ENCODE peak calls at places on chromosome 16, in five cellular contexts. One of them, this sample, is unnamed.

GRCh38 chr16:70714526-70715112 is 28.8 kb upstream of the MTSS2 start:
- DNase-seq in LNCaP clone FGC: no peak
- DNase-seq in AG04450: no peak
- DNase-seq in mucosa of descending colon: no peak
- DNase-seq in ovary: no peak
- DNase-seq in this sample: no peak

GRCh38 chr16:49514391-49514980 is 140.9 kb downstream of the C16orf78 start:
- DNase-seq in ovary: no peak
- DNase-seq in LNCaP clone FGC: no peak
- DNase-seq in mucosa of descending colon: no peak
- DNase-seq in AG04450: no peak
- DNase-seq in this sample: no peak

GRCh38 chr16:78761427-78761826 is 662.0 kb downstream of the WWOX start:
- DNase-seq in LNCaP clone FGC: no peak
- DNase-seq in mucosa of descending colon: no peak
- DNase-seq in AG04450: no peak
- DNase-seq in ovary: no peak
- DNase-seq in this sample: no peak

GRCh38 chr16:79991918-79992317 is 391.4 kb upstream of the MAF start:
- DNase-seq in ovary: no peak
- DNase-seq in AG04450: no peak
- DNase-seq in mucosa of descending colon: no peak
- DNase-seq in LNCaP clone FGC: no peak
- DNase-seq in this sample: no peak

GRCh38 chr16:63614421-63614820 is 1507.4 kb downstream of the CDH11 start:
- DNase-seq in ovary: no peak
- DNase-seq in LNCaP clone FGC: no peak
- DNase-seq in mucosa of descending colon: no peak
- DNase-seq in AG04450: no peak
- DNase-seq in this sample: no peak

GRCh38 chr16:3046506-3047386 is at the start of gene MMP25:
- DNase-seq in mucosa of descending colon: no peak
- DNase-seq in AG04450: no peak
- DNase-seq in ovary: no peak
- DNase-seq in LNCaP clone FGC: no peak
- DNase-seq in this sample: no peak

GRCh38 chr16:4663756-4664465 is 29.5 kb upstream of the NUDT16L1 start:
- DNase-seq in ovary: no peak
- DNase-seq in AG04450: no peak
- DNase-seq in mucosa of descending colon: peak; percentile 61
- DNase-seq in LNCaP clone FGC: no peak
- DNase-seq in this sample: no peak

GRCh38 chr16:76612497-76612896 is 335.3 kb downstream of the CNTNAP4 start:
- DNase-seq in mucosa of descending colon: no peak
- DNase-seq in ovary: no peak
- DNase-seq in AG04450: no peak
- DNase-seq in LNCaP clone FGC: no peak
- DNase-seq in this sample: no peak

GRCh38 chr16:53626816-53627215 is 76.8 kb downstream of the RPGRIP1L start:
- DNase-seq in LNCaP clone FGC: no peak
- DNase-seq in ovary: no peak
- DNase-seq in mucosa of descending colon: no peak
- DNase-seq in AG04450: no peak
- DNase-seq in this sample: no peak

GRCh38 chr16:69327585-69328310 is 2.6 kb downstream of the PDF start:
- DNase-seq in mucosa of descending colon: no peak
- DNase-seq in ovary: no peak
- DNase-seq in LNCaP clone FGC: no peak
- DNase-seq in AG04450: no peak
- DNase-seq in this sample: no peak

GRCh38 chr16:80718480-80719220 is 85.7 kb downstream of the CDYL2 start:
- DNase-seq in mucosa of descending colon: peak; percentile 9
- DNase-seq in ovary: no peak
- DNase-seq in LNCaP clone FGC: peak; percentile 99
- DNase-seq in AG04450: no peak
- DNase-seq in this sample: no peak

GRCh38 chr16:2895813-2896212 is 12.8 kb downstream of the FLYWCH2 start:
- DNase-seq in LNCaP clone FGC: no peak
- DNase-seq in AG04450: no peak
- DNase-seq in mucosa of descending colon: no peak
- DNase-seq in ovary: no peak
- DNase-seq in this sample: no peak

GRCh38 chr16:46853713-46854443 is 22.9 kb upstream of the C16orf87 start:
- DNase-seq in AG04450: peak; percentile 36
- DNase-seq in mucosa of descending colon: peak; percentile 88
- DNase-seq in ovary: peak; percentile 75
- DNase-seq in LNCaP clone FGC: peak; percentile 65
- DNase-seq in this sample: no peak

GRCh38 chr16:55515110-55515509 is 6.2 kb downstream of the LPCAT2 start:
- DNase-seq in mucosa of descending colon: no peak
- DNase-seq in LNCaP clone FGC: no peak
- DNase-seq in AG04450: no peak
- DNase-seq in ovary: no peak
- DNase-seq in this sample: no peak

GRCh38 chr16:66133641-66134402 is 232.7 kb upstream of the CDH5 start:
- DNase-seq in LNCaP clone FGC: no peak
- DNase-seq in AG04450: peak; percentile 74
- DNase-seq in ovary: no peak
- DNase-seq in mucosa of descending colon: no peak
- DNase-seq in this sample: no peak

GRCh38 chr16:14289692-14290340 is 218.7 kb downstream of the MRTFB start:
- DNase-seq in ovary: no peak
- DNase-seq in LNCaP clone FGC: no peak
- DNase-seq in mucosa of descending colon: no peak
- DNase-seq in AG04450: no peak
- DNase-seq in this sample: no peak

GRCh38 chr16:4371481-4372314 is at the start of gene VASN:
- DNase-seq in mucosa of descending colon: peak; percentile 83
- DNase-seq in AG04450: no peak
- DNase-seq in LNCaP clone FGC: no peak
- DNase-seq in ovary: peak; percentile 90
- DNase-seq in this sample: no peak

GRCh38 chr16:71645450-71645849 is 19.5 kb downstream of the MARVELD3 start:
- DNase-seq in AG04450: no peak
- DNase-seq in ovary: no peak
- DNase-seq in LNCaP clone FGC: no peak
- DNase-seq in mucosa of descending colon: peak; percentile 51
- DNase-seq in this sample: no peak

GRCh38 chr16:77468831-77469230 is 34.0 kb upstream of the ADAMTS18 start:
- DNase-seq in LNCaP clone FGC: no peak
- DNase-seq in AG04450: no peak
- DNase-seq in mucosa of descending colon: no peak
- DNase-seq in ovary: no peak
- DNase-seq in this sample: no peak

GRCh38 chr16:19130852-19131808 is 17.4 kb downstream of the ITPRIPL2 start:
- DNase-seq in AG04450: peak; percentile 46
- DNase-seq in mucosa of descending colon: no peak
- DNase-seq in ovary: no peak
- DNase-seq in LNCaP clone FGC: peak; percentile 69
- DNase-seq in this sample: peak; percentile 76

GRCh38 chr16:67406111-67406593 is 10.1 kb downstream of the ZDHHC1 start:
- DNase-seq in LNCaP clone FGC: no peak
- DNase-seq in AG04450: no peak
- DNase-seq in ovary: peak; percentile 42
- DNase-seq in mucosa of descending colon: no peak
- DNase-seq in this sample: no peak

GRCh38 chr16:49382916-49383315 is 9.3 kb downstream of the C16orf78 start:
- DNase-seq in LNCaP clone FGC: no peak
- DNase-seq in mucosa of descending colon: peak; percentile 12
- DNase-seq in AG04450: no peak
- DNase-seq in ovary: no peak
- DNase-seq in this sample: no peak

GRCh38 chr16:2857451-2858244 is at the start of gene PRSS22:
- DNase-seq in ovary: no peak
- DNase-seq in mucosa of descending colon: peak; percentile 51
- DNase-seq in LNCaP clone FGC: no peak
- DNase-seq in AG04450: no peak
- DNase-seq in this sample: no peak

GRCh38 chr16:55671206-55671973 is 15.6 kb downstream of the SLC6A2 start:
- DNase-seq in mucosa of descending colon: no peak
- DNase-seq in AG04450: no peak
- DNase-seq in LNCaP clone FGC: no peak
- DNase-seq in ovary: no peak
- DNase-seq in this sample: no peak

GRCh38 chr16:81446318-81447275 is 2.0 kb downstream of the CMIP start:
- DNase-seq in AG04450: no peak
- DNase-seq in LNCaP clone FGC: peak; percentile 19
- DNase-seq in mucosa of descending colon: peak; percentile 64
- DNase-seq in ovary: no peak
- DNase-seq in this sample: no peak

GRCh38 chr16:71210-71539 is 1.3 kb downstream of the RHBDF1 start:
- DNase-seq in mucosa of descending colon: no peak
- DNase-seq in AG04450: no peak
- DNase-seq in ovary: no peak
- DNase-seq in LNCaP clone FGC: no peak
- DNase-seq in this sample: no peak

GRCh38 chr16:72561-73537 is at the start of gene RHBDF1:
- DNase-seq in mucosa of descending colon: peak; percentile 68
- DNase-seq in ovary: peak; percentile 71
- DNase-seq in LNCaP clone FGC: no peak
- DNase-seq in AG04450: no peak
- DNase-seq in this sample: no peak

GRCh38 chr16:69181-69580 is 3.2 kb downstream of the RHBDF1 start:
- DNase-seq in AG04450: no peak
- DNase-seq in ovary: no peak
- DNase-seq in LNCaP clone FGC: no peak
- DNase-seq in mucosa of descending colon: no peak
- DNase-seq in this sample: no peak

GRCh38 chr16:74025-74424 is 1.6 kb upstream of the RHBDF1 start:
- DNase-seq in LNCaP clone FGC: no peak
- DNase-seq in mucosa of descending colon: no peak
- DNase-seq in ovary: no peak
- DNase-seq in AG04450: no peak
- DNase-seq in this sample: no peak

GRCh38 chr16:71540-72341 is 690 bp downstream of the RHBDF1 start:
- DNase-seq in AG04450: no peak
- DNase-seq in LNCaP clone FGC: peak; percentile 96
- DNase-seq in ovary: peak; percentile 86
- DNase-seq in mucosa of descending colon: peak; percentile 81
- DNase-seq in this sample: no peak
- H3K4me3 ChIP-seq in AG04450: peak overlapping the region; percentile 89
- H3K4me3 ChIP-seq in LNCaP clone FGC: peak overlapping the region; percentile 76
- H3K4me3 ChIP-seq in ovary: peak overlapping the region; percentile 53
- H3K4me3 ChIP-seq in mucosa of descending colon: peak overlapping the region; percentile 33
- H3K4me3 ChIP-seq in this sample: peak overlapping the region; percentile 72

DNA sequence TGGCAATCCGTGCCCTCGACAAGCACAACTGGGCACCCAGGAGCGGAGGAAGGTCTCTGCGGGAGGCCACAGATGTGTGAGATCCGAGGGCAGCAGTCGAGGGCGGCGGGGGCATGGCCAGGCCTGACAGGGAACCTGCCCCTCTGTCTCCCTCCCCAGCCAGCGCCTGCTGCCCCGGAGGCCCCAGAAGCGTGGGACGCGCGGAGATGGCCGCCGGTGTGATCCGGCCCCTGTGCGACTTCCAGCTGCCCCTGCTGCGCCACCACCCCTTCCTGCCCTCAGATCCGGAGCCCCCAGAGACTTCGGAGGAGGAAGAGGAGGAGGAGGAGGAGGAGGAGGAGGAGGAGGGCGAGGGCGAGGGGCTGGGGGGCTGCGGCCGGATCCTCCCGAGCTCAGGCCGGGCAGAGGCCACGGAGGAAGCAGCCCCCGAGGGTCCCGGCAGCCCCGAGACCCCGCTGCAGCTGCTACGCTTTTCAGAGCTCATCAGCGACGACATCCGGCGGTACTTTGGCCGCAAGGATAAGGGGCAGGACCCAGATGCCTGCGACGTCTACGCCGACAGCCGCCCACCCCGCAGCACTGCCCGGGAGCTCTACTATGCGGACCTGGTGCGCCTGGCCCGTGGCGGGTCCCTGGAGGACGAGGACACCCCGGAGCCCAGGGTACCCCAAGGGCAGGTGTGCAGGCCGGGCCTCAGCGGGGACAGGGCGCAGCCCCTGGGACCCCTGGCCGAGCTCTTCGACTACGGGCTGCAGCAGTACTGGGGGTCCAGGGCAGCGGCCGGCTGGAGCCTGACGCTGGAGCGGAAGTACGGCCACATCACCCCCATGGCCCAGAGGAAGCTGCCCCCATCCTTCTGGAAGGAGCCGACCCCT is 1.7 kb downstream of the PERCC1 start:
- DNase-seq in AG04450: no peak
- DNase-seq in mucosa of descending colon: no peak
- DNase-seq in LNCaP clone FGC: no peak
- DNase-seq in ovary: no peak
- DNase-seq in this sample: no peak
- H3K4me3 ChIP-seq in AG04450: no peak overlapping the region
- H3K4me3 ChIP-seq in mucosa of descending colon: no peak overlapping the region
- H3K4me3 ChIP-seq in LNCaP clone FGC: no peak overlapping the region
- H3K4me3 ChIP-seq in ovary: no peak overlapping the region
- H3K4me3 ChIP-seq in this sample: no peak overlapping the region

GRCh38 chr16:57235128-57236092 is 9.6 kb upstream of the ARL2BP start:
- DNase-seq in mucosa of descending colon: no peak
- DNase-seq in LNCaP clone FGC: peak; percentile 70
- DNase-seq in AG04450: peak; percentile 15
- DNase-seq in ovary: no peak
- DNase-seq in this sample: no peak
- H3K4me3 ChIP-seq in mucosa of descending colon: no peak overlapping the region
- H3K4me3 ChIP-seq in LNCaP clone FGC: no peak overlapping the region
- H3K4me3 ChIP-seq in AG04450: no peak overlapping the region
- H3K4me3 ChIP-seq in ovary: no peak overlapping the region
- H3K4me3 ChIP-seq in this sample: no peak overlapping the region

DNA sequence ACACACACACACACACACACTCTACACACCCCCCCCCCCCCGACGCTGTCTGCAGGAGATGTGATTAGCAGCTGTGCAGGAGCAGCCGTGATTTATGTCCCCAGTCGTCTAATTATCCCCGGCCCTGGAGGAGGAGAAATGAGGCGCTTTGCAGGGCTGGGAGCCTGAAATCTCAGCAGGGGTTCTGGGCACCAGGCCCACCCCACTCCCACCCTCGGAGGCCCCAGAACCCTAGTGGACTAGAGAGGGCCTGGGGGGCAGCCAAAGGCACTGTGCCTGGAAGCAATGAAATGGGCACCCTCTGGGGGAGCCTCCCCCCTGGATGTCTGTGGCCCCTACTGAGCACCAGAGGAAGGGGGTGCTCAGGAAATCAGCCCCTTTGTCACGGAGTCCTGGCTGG is 134.2 kb upstream of the CIBAR2 start:
- DNase-seq in ovary: no peak
- DNase-seq in mucosa of descending colon: no peak
- DNase-seq in AG04450: no peak
- DNase-seq in LNCaP clone FGC: no peak
- DNase-seq in this sample: no peak
- H3K4me3 ChIP-seq in ovary: no peak overlapping the region
- H3K4me3 ChIP-seq in mucosa of descending colon: no peak overlapping the region
- H3K4me3 ChIP-seq in AG04450: no peak overlapping the region
- H3K4me3 ChIP-seq in LNCaP clone FGC: no peak overlapping the region
- H3K4me3 ChIP-seq in this sample: no peak overlapping the region

DNA sequence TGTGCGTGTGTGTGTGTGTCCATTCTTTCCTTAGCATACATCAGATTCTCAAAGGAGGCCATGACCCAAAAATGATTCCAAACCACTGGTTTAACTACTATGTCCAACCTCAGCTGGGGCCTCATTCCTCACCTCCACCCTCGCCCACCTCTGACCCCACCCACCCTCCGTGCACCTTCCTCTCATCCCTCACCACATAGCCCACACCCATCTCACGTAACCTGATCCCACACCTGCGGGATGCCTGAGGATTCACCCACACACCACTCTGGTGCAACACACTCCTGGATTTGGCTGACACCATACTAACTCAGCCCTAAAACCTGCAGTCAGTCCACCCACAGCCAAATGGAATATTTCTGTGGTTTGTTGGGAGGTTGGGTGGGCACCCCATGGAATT is 3.3 kb upstream of the CSNK2A2 start:
- DNase-seq in mucosa of descending colon: no peak
- DNase-seq in AG04450: no peak
- DNase-seq in LNCaP clone FGC: no peak
- DNase-seq in ovary: no peak
- DNase-seq in this sample: no peak
- H3K4me3 ChIP-seq in mucosa of descending colon: no peak overlapping the region
- H3K4me3 ChIP-seq in AG04450: no peak overlapping the region
- H3K4me3 ChIP-seq in LNCaP clone FGC: no peak overlapping the region
- H3K4me3 ChIP-seq in ovary: no peak overlapping the region
- H3K4me3 ChIP-seq in this sample: no peak overlapping the region

This sample was measured in SK-N-MC.